ENCODE peak calls at places on chromosomes 1 and 21, in five cellular contexts. H, S, V, Z and B are unnamed samples.

GRCh38 chr1:31809698-31810097 is 6.1 kb downstream of the SPOCD1 start:
- DNase-seq in Z (no peak), S (no peak), V (no peak), H (no peak), B (no peak)

GRCh38 chr1:3771108-3772026 is 1.2 kb upstream of the SMIM1 start:
- DNase-seq in V (peak), Z (no peak), H (no peak), S (no peak), B (no peak)

GRCh38 chr21:37139902-37140301 is 66.8 kb downstream of the TTC3 start:
- DNase-seq in Z (peak), S (no peak), V (no peak), H (peak), B (no peak)

GRCh38 chr1:195894411-195894810 is 713.8 kb downstream of the KCNT2 start:
- DNase-seq in V (no peak), H (peak), S (no peak), Z (peak), B (no peak)

GRCh38 chr1:115829947-115830346 is 11.0 kb downstream of the NHLH2 start:
- DNase-seq in S (no peak), H (no peak), Z (no peak), V (no peak), B (no peak)

GRCh38 chr1:25898223-25899015 is 7.8 kb downstream of the STMN1 start:
- DNase-seq in S (no peak), Z (no peak), H (no peak), V (no peak), B (no peak)

GRCh38 chr21:45424854-45425795 is 20.2 kb downstream of the COL18A1 start:
- DNase-seq in V (no peak), S (no peak), H (no peak), Z (no peak), B (no peak)

GRCh38 chr1:58585166-58585565 is 8.1 kb upstream of the TACSTD2 start:
- DNase-seq in S (no peak), H (no peak), V (no peak), Z (no peak), B (no peak)

GRCh38 chr21:35328856-35329455 is 279.9 kb upstream of the RUNX1 start:
- DNase-seq in Z (no peak), S (no peak), V (no peak), H (no peak), B (no peak)

GRCh38 chr1:97094257-97094972 is 372.8 kb downstream of the PTBP2 start:
- DNase-seq in V (no peak), Z (peak), S (no peak), H (peak), B (peak)

GRCh38 chr1:209657140-209657879 is 5.1 kb upstream of the LAMB3 start:
- DNase-seq in Z (no peak), S (no peak), H (no peak), V (no peak), B (peak)

GRCh38 chr21:44640761-44641160 is 3.6 kb downstream of the KRTAP10-10 start:
- DNase-seq in Z (no peak), S (no peak), V (no peak), H (no peak), B (no peak)

GRCh38 chr1:65694126-65694525 is 98.6 kb upstream of the PDE4B start:
- DNase-seq in Z (no peak), H (no peak), V (no peak), S (peak), B (no peak)

GRCh38 chr1:229887043-229887822 is 179.8 kb upstream of the GALNT2 start:
- DNase-seq in H (no peak), V (no peak), Z (peak), S (no peak), B (peak)

GRCh38 chr1:54464477-54465146 is 58.4 kb upstream of the SSBP3 start:
- DNase-seq in S (peak), Z (peak), V (peak), H (peak), B (no peak)

GRCh38 chr1:172278478-172278877 is 142.0 kb upstream of the C1orf105 start:
- DNase-seq in H (peak), V (no peak), Z (peak), S (no peak), B (no peak)

GRCh38 chr21:44357064-44357837 is 3.8 kb downstream of the TRPM2 start:
- DNase-seq in S (no peak), V (no peak), H (no peak), Z (no peak), B (no peak)

DNA sequence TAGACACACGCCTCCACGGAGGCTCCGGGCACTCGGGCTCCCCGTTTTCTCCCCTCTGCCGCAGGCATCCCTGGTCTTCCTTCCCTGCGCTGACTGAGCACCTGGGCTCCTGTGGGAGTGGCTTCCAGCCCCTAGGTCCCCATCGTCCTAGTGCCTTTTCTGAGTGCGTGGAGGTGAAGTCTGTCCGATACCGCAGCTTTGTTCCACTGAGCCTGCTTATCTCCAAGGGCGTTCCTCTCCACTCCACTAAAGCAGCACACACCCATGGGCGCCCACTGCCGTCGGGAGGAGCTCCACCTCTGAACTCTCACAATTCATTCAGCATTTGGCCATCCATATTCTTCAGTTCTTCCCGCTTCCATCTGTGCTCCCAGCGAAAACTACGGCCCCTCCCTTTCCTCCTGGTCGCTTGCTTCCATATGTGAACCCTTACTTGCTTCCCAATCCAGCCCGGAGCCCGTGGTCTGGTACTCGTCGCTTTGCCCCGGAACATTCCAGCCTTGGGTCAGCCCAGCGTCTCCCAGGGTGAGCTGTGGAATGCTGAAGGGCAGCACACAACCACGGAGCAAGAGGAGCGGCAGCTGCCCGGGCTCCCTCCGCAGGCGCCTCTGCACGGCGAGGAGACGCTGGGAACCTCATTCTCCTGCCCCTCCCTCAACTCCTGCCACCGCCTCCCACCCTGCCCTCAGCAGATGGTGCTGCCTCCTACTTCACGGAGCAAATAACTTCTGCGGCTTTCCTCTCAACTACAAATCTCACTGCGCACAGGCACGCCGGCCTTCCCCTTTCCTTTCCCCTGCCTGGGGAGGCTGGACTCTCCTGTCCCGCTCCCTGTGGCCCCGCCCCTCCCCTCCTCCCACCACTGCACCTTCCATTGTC is 27.5 kb downstream of the ATP8B2 start:
- DNase-seq in Z (peak), H (peak), V (peak), S (no peak), B (peak)
- H2AFZ ChIP-seq in Z (peak), H (peak), V (peak), S (no peak), B (peak)

GRCh38 chr1:112502827-112503226 is 5.9 kb upstream of the WNT2B start:
- DNase-seq in H (no peak), S (no peak), Z (no peak), V (peak), B (no peak)
- H3K4me3 ChIP-seq in H (no peak), S (no peak), Z (no peak), V (no peak), B (no peak)

GRCh38 chr21:46600305-46600704 is 4.6 kb downstream of the S100B start:
- DNase-seq in S (no peak), V (no peak), Z (no peak), H (no peak), B (no peak)

GRCh38 chr21:46597031-46597430 is 7.9 kb downstream of the S100B start:
- DNase-seq in S (no peak), V (no peak), Z (no peak), H (no peak), B (no peak)

GRCh38 chr21:46597896-46598343 is 7.0 kb downstream of the S100B start:
- DNase-seq in Z (no peak), V (no peak), S (no peak), H (no peak), B (no peak)

GRCh38 chr21:46599251-46599572 is 5.7 kb downstream of the S100B start:
- DNase-seq in S (no peak), Z (peak), H (peak), V (peak), B (peak)

DNA sequence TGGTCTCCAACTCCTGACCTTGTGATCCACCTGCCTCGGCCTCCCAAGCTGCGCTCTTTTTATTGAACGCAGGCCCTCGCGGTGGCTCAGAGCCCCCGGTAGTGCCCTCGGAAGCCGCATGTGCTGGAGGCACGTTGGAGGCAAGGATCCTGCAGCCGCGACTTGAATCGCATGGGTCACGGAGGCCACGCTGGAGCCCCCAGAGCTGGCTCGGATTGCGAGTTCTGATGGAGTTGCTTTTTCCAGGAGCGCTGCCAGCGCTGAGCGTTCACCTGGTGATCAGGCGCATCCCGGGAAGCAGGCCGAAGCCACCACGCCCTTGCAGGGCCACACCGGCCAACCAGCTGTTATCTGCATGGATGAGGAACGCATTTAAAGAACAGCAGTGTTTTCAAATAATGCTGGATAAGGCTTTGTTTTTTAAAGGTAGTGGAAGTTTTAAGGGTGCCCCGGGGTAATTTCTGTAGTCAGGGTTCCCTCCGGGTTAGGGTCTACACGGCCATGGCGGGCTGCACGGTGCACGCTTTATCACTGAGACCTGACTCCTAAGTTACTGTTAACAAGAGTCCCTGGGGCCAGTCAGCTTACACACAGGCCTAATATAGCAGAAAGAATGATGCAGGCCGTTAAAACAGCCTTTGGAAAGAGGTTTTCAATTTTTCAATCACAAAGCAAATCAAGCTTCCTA is 6.2 kb downstream of the S100B start:
- DNase-seq in V (peak), S (no peak), H (no peak), Z (no peak), B (no peak)
- H2AFZ ChIP-seq in V (peak), S (no peak), H (peak), Z (no peak), B (no peak)

DNA sequence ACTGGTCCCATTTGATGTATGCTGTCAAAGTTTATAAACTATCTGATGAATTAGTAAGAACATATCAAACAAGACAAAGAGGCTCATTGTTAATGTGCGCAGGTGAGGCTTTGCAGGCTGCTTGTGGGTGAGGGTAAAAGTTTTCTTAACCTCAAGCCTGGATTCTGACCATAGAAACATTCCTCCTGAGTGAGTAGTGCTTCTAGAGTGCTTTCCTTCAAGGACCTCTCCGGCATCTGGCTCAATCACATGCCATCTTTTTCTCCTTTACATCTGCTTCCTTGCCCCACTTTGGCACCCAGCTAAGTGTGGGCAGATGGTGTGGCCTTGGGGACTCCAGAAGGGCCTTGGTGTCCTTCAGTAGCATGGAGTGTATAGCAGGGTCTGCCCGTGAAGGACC is 104.0 kb downstream of the ROR1 start:
- DNase-seq in H (peak), V (no peak), Z (peak), S (no peak), B (peak)
- H3K4me3 ChIP-seq in H (no peak), V (no peak), Z (no peak), S (no peak), B (no peak)

DNA sequence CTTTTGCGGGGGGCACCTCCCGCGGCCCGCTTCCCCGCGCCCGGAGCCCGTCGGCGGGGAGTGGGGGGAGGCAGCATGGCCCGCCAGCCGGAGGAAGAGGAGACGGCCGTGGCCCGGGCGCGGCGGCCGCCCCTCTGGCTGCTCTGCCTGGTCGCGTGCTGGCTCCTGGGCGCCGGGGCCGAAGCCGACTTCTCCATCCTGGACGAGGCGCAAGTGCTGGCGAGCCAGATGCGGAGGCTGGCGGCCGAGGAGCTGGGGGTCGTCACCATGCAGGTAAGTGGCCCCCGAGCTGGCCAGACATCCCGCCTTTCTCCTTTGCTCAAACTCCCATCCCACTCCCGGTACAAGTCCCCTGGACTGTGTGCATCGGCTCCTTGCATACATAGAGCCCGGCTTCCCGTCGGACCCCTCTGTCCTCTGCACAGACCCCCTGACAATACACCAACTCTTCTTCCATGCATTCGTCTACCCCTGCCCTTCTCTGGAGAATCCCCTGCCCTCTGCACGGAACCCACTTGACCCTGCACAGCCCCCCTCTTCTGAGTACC is 815 bp downstream of the CACHD1 start:
- DNase-seq in Z (peak), V (peak), H (no peak), S (no peak), B (no peak)
- H2AFZ ChIP-seq in Z (peak), V (peak), H (peak), S (no peak), B (peak)